ENCODE peak calls at places on chromosomes 12 and 14, in eight cellular contexts. W is heart right ventricle; A is RWPE2; G is IMR-90; H is AG08396; M is type B pancreatic cell; C is activated T-helper 1 cell treated with Interleukin-2 at 50 U/mL for 16 hours; Y is activated CD4-positive, alpha-beta T cell treated with anti-CD3 and anti-CD28 coated beads, Interleukin-2, amount 50 U/mL, for 1 hour. U is an unnamed sample.

GRCh38 chr12:51067771-51068170 is 15.6 kb downstream of the CSRNP2 start:
- DNase-seq in W (no peak), A (no peak), G (no peak), H (no peak), M (no peak), C (no peak), Y (no peak), U (no peak)

GRCh38 chr12:54371328-54372112 is 7.2 kb upstream of the GPR84 start:
- DNase-seq in W (peak), A (no peak), G (no peak), H (no peak), M (no peak), C (no peak), Y (no peak), U (no peak)

GRCh38 chr14:87002831-87003230 is 990.2 kb downstream of the GALC start:
- DNase-seq in W (no peak), A (no peak), G (peak), H (no peak), M (no peak), C (no peak), Y (no peak), U (no peak)

GRCh38 chr14:91649930-91650329 is 82.0 kb downstream of the CATSPERB start:
- DNase-seq in W (no peak), A (no peak), G (peak), H (peak), M (no peak), C (no peak), Y (no peak), U (peak)

GRCh38 chr14:101884537-101885253 is 79.7 kb upstream of the DYNC1H1 start:
- DNase-seq in W (no peak), A (no peak), G (no peak), H (no peak), M (no peak), C (no peak), Y (no peak), U (no peak)

GRCh38 chr12:188910-189621 is 24.9 kb downstream of the SLC6A12 start:
- DNase-seq in W (peak), A (no peak), G (peak), H (peak), M (peak), C (no peak), Y (peak), U (no peak)

GRCh38 chr14:71863049-71863448 is 69.2 kb upstream of the RGS6 start:
- DNase-seq in W (no peak), A (no peak), G (no peak), H (no peak), M (no peak), C (no peak), Y (no peak), U (no peak)

GRCh38 chr14:102000902-102001301 is 36.5 kb downstream of the DYNC1H1 start:
- DNase-seq in W (no peak), A (no peak), G (no peak), H (no peak), M (no peak), C (no peak), Y (no peak), U (no peak)

GRCh38 chr14:54566152-54566409 is 847 bp upstream of the SAMD4A start:
- DNase-seq in W (no peak), A (no peak), G (no peak), H (no peak), M (no peak), C (no peak), Y (no peak), U (no peak)

GRCh38 chr14:36451346-36452065 is 68.5 kb downstream of the NKX2-1 start:
- DNase-seq in W (no peak), A (no peak), G (no peak), H (no peak), M (no peak), C (no peak), Y (no peak), U (no peak)

GRCh38 chr12:75553398-75553797 is 42.0 kb upstream of the KRR1 start:
- DNase-seq in W (no peak), A (no peak), G (no peak), H (no peak), M (no peak), C (no peak), Y (no peak), U (no peak)

GRCh38 chr14:84090837-84091236 is 1439.1 kb upstream of the FLRT2 start:
- DNase-seq in W (no peak), A (no peak), G (no peak), H (no peak), M (no peak), C (no peak), Y (no peak), U (no peak)

GRCh38 chr14:103483600-103483999 is 39.0 kb downstream of the CKB start:
- DNase-seq in W (no peak), A (peak), G (peak), H (peak), M (no peak), C (no peak), Y (no peak), U (no peak)

GRCh38 chr14:26163761-26164160 is 434.1 kb downstream of the NOVA1 start:
- DNase-seq in W (no peak), A (no peak), G (peak), H (no peak), M (no peak), C (no peak), Y (no peak), U (no peak)

GRCh38 chr12:65792724-65793123 is 31.6 kb upstream of the HMGA2 start:
- DNase-seq in W (no peak), A (no peak), G (no peak), H (no peak), M (no peak), C (no peak), Y (no peak), U (no peak)

GRCh38 chr12:57141249-57141648 is 6.2 kb downstream of the LRP1-AS start:
- DNase-seq in W (no peak), A (no peak), G (no peak), H (no peak), M (no peak), C (no peak), Y (no peak), U (no peak)

GRCh38 chr12:124730455-124730932 is 133.2 kb downstream of the SCARB1 start:
- DNase-seq in W (no peak), A (no peak), G (peak), H (peak), M (no peak), C (no peak), Y (no peak), U (no peak)

GRCh38 chr12:128571906-128572305 is 251.9 kb downstream of the SLC15A4 start:
- DNase-seq in W (no peak), A (no peak), G (no peak), H (no peak), M (no peak), C (no peak), Y (no peak), U (no peak)

GRCh38 chr12:55720894-55721444 is 776 bp downstream of the RDH5 start:
- DNase-seq in W (peak), A (peak), G (peak), H (peak), M (no peak), C (no peak), Y (no peak), U (no peak)

GRCh38 chr14:74671789-74672188 is 41.1 kb downstream of the AREL1 start:
- DNase-seq in W (no peak), A (no peak), G (peak), H (peak), M (no peak), C (no peak), Y (no peak), U (no peak)

GRCh38 chr12:86777335-86777734 is 521.1 kb upstream of the MGAT4C start:
- DNase-seq in W (no peak), A (no peak), G (no peak), H (no peak), M (no peak), C (no peak), Y (no peak), U (no peak)

U was measured in central memory CD4-positive, alpha-beta T cell.